ENCODE peak calls at places on chromosomes 13 and 19, in eight cellular contexts. M is cardiac fibroblast, B is nephron progenitor cell, S is psoas muscle, U is mesothelial cell of epicardium, V is AG04450, A is HFFc6, R is AG09319. N is an unnamed sample.

GRCh38 chr13:31638577-31638976 is 100.7 kb upstream of the RXFP2 start:
- DNase-seq in M (peak), B (no peak), S (no peak), U (no peak), V (peak), A (peak), R (no peak), N (peak)

GRCh38 chr19:35240322-35240721 is 8.5 kb upstream of the LSR start:
- DNase-seq in M (no peak), B (no peak), S (no peak), U (no peak), V (no peak), A (no peak), R (no peak), N (no peak)

GRCh38 chr13:87884874-87885273 is 213.7 kb downstream of the SLITRK5 start:
- DNase-seq in M (no peak), B (no peak), S (no peak), U (no peak), V (peak), A (no peak), R (no peak), N (no peak)

GRCh38 chr13:44576396-44577235 is 486 bp upstream of the TSC22D1 start:
- DNase-seq in M (no peak), B (peak), S (peak), U (peak), V (no peak), A (no peak), R (no peak), N (no peak)

GRCh38 chr13:74889321-74889720 is 592.6 kb downstream of the TBC1D4 start:
- DNase-seq in M (peak), B (no peak), S (no peak), U (no peak), V (no peak), A (no peak), R (no peak), N (peak)

GRCh38 chr13:99431927-99432636 is 69.2 kb upstream of the TM9SF2 start:
- DNase-seq in M (no peak), B (no peak), S (no peak), U (no peak), V (no peak), A (no peak), R (no peak), N (no peak)

GRCh38 chr19:37361994-37362393 is 8.9 kb upstream of the ZNF527 start:
- DNase-seq in M (peak), B (no peak), S (no peak), U (no peak), V (peak), A (peak), R (no peak), N (no peak)

GRCh38 chr13:22648325-22648758 is 532.4 kb upstream of the SGCG start:
- DNase-seq in M (no peak), B (peak), S (no peak), U (no peak), V (no peak), A (no peak), R (no peak), N (no peak)

GRCh38 chr13:101308247-101309013 is 107.9 kb downstream of the NALCN start:
- DNase-seq in M (peak), B (no peak), S (no peak), U (no peak), V (no peak), A (no peak), R (no peak), N (peak)

GRCh38 chr19:6925801-6926751 is 38.7 kb downstream of the ADGRE1 start:
- DNase-seq in M (peak), B (no peak), S (no peak), U (no peak), V (no peak), A (no peak), R (no peak), N (peak)

GRCh38 chr19:38251564-38252051 is 4.6 kb downstream of the PPP1R14A start:
- DNase-seq in M (peak), B (no peak), S (no peak), U (no peak), V (no peak), A (no peak), R (no peak), N (peak)

GRCh38 chr19:17457621-17458020 is 3.1 kb downstream of the NXNL1 start:
- DNase-seq in M (no peak), B (no peak), S (no peak), U (no peak), V (no peak), A (no peak), R (no peak), N (no peak)

GRCh38 chr13:26034018-26034417 is 17.8 kb downstream of the SHISA2 start:
- DNase-seq in M (no peak), B (no peak), S (no peak), U (no peak), V (no peak), A (no peak), R (no peak), N (no peak)

GRCh38 chr19:12623361-12624031 is 12.8 kb downstream of the ZNF791 start:
- DNase-seq in M (no peak), B (no peak), S (no peak), U (no peak), V (no peak), A (no peak), R (no peak), N (no peak)

GRCh38 chr13:30145709-30146367 is 161.5 kb downstream of the KATNAL1 start:
- DNase-seq in M (no peak), B (no peak), S (no peak), U (no peak), V (no peak), A (no peak), R (no peak), N (no peak)

GRCh38 chr19:4454952-4455738 is 2.4 kb downstream of the UBXN6 start:
- DNase-seq in M (peak), B (no peak), S (peak), U (no peak), V (no peak), A (peak), R (peak), N (peak)

GRCh38 chr13:32202268-32202667 is 112.9 kb downstream of the ZAR1L start:
- DNase-seq in M (no peak), B (no peak), S (no peak), U (no peak), V (no peak), A (no peak), R (no peak), N (no peak)

GRCh38 chr19:48465215-48465614 is 4.0 kb upstream of the CYTH2 start:
- DNase-seq in M (no peak), B (no peak), S (no peak), U (no peak), V (no peak), A (no peak), R (no peak), N (no peak)

GRCh38 chr13:110137677-110138008 is 169.3 kb downstream of the COL4A1 start:
- DNase-seq in M (no peak), B (peak), S (peak), U (no peak), V (no peak), A (no peak), R (no peak), N (no peak)

GRCh38 chr13:67147257-67148218 is 82.6 kb downstream of the PCDH9 start:
- DNase-seq in M (peak), B (no peak), S (no peak), U (no peak), V (peak), A (peak), R (no peak), N (no peak)

GRCh38 chr13:40057228-40057627 is 401.8 kb downstream of the COG6 start:
- DNase-seq in M (peak), B (no peak), S (no peak), U (no peak), V (no peak), A (no peak), R (no peak), N (no peak)

GRCh38 chr19:35037716-35038622 is 3.6 kb upstream of the HPN start:
- DNase-seq in M (peak), B (no peak), S (peak), U (no peak), V (no peak), A (no peak), R (no peak), N (no peak)

GRCh38 chr19:15934332-15935078 is at the start of gene CYP4F11:
- DNase-seq in M (no peak), B (no peak), S (peak), U (no peak), V (no peak), A (no peak), R (no peak), N (peak)

GRCh38 chr13:26017932-26018690 is 33.7 kb downstream of the SHISA2 start:
- DNase-seq in M (peak), B (no peak), S (no peak), U (no peak), V (no peak), A (no peak), R (no peak), N (no peak)

GRCh38 chr19:44704982-44705381 is 6.0 kb downstream of the CEACAM16 start:
- DNase-seq in M (no peak), B (no peak), S (no peak), U (no peak), V (no peak), A (no peak), R (no peak), N (no peak)

GRCh38 chr13:39451860-39452301 is 151.1 kb downstream of the LHFPL6 start:
- DNase-seq in M (peak), B (no peak), S (peak), U (no peak), V (no peak), A (no peak), R (no peak), N (no peak)

GRCh38 chr13:90238433-90238832 is 1109.1 kb upstream of the MIR17HG start:
- DNase-seq in M (peak), B (no peak), S (no peak), U (no peak), V (no peak), A (no peak), R (no peak), N (peak)

GRCh38 chr19:678791-679388 is 2.7 kb downstream of the FSTL3 start:
- DNase-seq in M (no peak), B (no peak), S (no peak), U (no peak), V (no peak), A (no peak), R (no peak), N (no peak)

GRCh38 chr19:14248578-14249011 is 42.6 kb upstream of the ADGRL1 start:
- DNase-seq in M (no peak), B (peak), S (no peak), U (peak), V (no peak), A (no peak), R (peak), N (no peak)

GRCh38 chr13:33249066-33249465 is 36.5 kb downstream of the STARD13 start:
- DNase-seq in M (peak), B (no peak), S (no peak), U (no peak), V (no peak), A (no peak), R (no peak), N (peak)

GRCh38 chr13:44459674-44460073 is 86.0 kb downstream of the SERP2 start:
- DNase-seq in M (no peak), B (no peak), S (no peak), U (no peak), V (no peak), A (no peak), R (no peak), N (no peak)

GRCh38 chr19:18589380-18590272 is 1.0 kb downstream of the REX1BD start:
- DNase-seq in M (peak), B (peak), S (peak), U (peak), V (no peak), A (peak), R (no peak), N (peak)

GRCh38 chr19:18587962-18588610 is 512 bp upstream of the REX1BD start:
- DNase-seq in M (no peak), B (no peak), S (no peak), U (no peak), V (no peak), A (no peak), R (no peak), N (no peak)

GRCh38 chr19:18588611-18589379 is at the start of gene REX1BD:
- DNase-seq in M (peak), B (peak), S (peak), U (peak), V (no peak), A (peak), R (no peak), N (peak)

GRCh38 chr19:18591735-18592385 is 3.3 kb downstream of the REX1BD start:
- DNase-seq in M (no peak), B (no peak), S (no peak), U (no peak), V (no peak), A (no peak), R (peak), N (no peak)

GRCh38 chr19:18590273-18591272 is 2.0 kb downstream of the REX1BD start:
- DNase-seq in M (no peak), B (peak), S (peak), U (peak), V (no peak), A (no peak), R (no peak), N (peak)
- TF ChIP-seq CTCF in M (no peak), B (peak), S (peak), U (peak), V (peak), A (peak), R (peak), N (peak)

GRCh38 chr19:2087621-2088100 is 8.5 kb downstream of the MOB3A start:
- DNase-seq in M (no peak), B (no peak), S (no peak), U (no peak), V (no peak), A (no peak), R (no peak), N (no peak)
- TF ChIP-seq CTCF in M (no peak), B (no peak), S (no peak), U (no peak), V (no peak), A (no peak), R (no peak), N (no peak)

GRCh38 chr19:56333506-56333905 is 18.9 kb upstream of the ZSCAN5A start:
- DNase-seq in M (peak), B (peak), S (no peak), U (no peak), V (peak), A (peak), R (peak), N (peak)
- TF ChIP-seq CTCF in M (peak), B (peak), S (peak), U (peak), V (peak), A (peak), R (peak), N (peak)

GRCh38 chr19:11140896-11141295 is 14.7 kb downstream of the SPC24 start:
- DNase-seq in M (no peak), B (no peak), S (no peak), U (no peak), V (no peak), A (no peak), R (no peak), N (no peak)

GRCh38 chr19:11138659-11139526 is 16.7 kb downstream of the SPC24 start:
- DNase-seq in M (peak), B (peak), S (peak), U (peak), V (no peak), A (peak), R (no peak), N (peak)

GRCh38 chr19:11141937-11142527 is 13.6 kb downstream of the SPC24 start:
- DNase-seq in M (no peak), B (no peak), S (no peak), U (no peak), V (no peak), A (no peak), R (no peak), N (no peak)

GRCh38 chr19:11136400-11137101 is 19.0 kb downstream of the SPC24 start:
- DNase-seq in M (no peak), B (no peak), S (no peak), U (no peak), V (no peak), A (no peak), R (no peak), N (peak)

GRCh38 chr19:11137542-11138384 is 17.8 kb downstream of the SPC24 start:
- DNase-seq in M (peak), B (peak), S (peak), U (peak), V (peak), A (peak), R (peak), N (peak)
- TF ChIP-seq CTCF in M (peak), B (peak), S (peak), U (peak), V (peak), A (peak), R (peak), N (peak)

N was measured in mammary epithelial cell.